ENCODE peak calls at places on chromosome 19, in six cellular contexts. D is upper lobe of left lung, A is fibroblast of mammary gland, W is tibial nerve, N is A549, Z is thoracic aorta. H is an unnamed sample.

GRCh38 chr19:1057185-1057857 is 9.6 kb upstream of the ARHGAP45 start:
- DNase-seq in D (no peak), A (peak; percentile 75), W (no peak), N (no peak), Z (no peak), H (peak; percentile 69)

GRCh38 chr19:54332149-54332548 is 6.8 kb downstream of the LILRA4 start:
- DNase-seq in D (no peak), A (no peak), W (no peak), N (no peak), Z (no peak), H (no peak)

GRCh38 chr19:43739836-43740235 is 14.9 kb downstream of the SMG9 start:
- DNase-seq in D (no peak), A (no peak), W (no peak), N (no peak), Z (no peak), H (no peak)

GRCh38 chr19:18657590-18658365 is 20.9 kb downstream of the KLHL26 start:
- DNase-seq in D (no peak), A (peak; percentile 82), W (peak; percentile 56), N (no peak), Z (peak; percentile 41), H (peak; percentile 81)

GRCh38 chr19:46840157-46840942 is 10.3 kb downstream of the AP2S1 start:
- DNase-seq in D (peak; percentile 55), A (peak; percentile 71), W (peak; percentile 28), N (no peak), Z (no peak), H (peak; percentile 81)

GRCh38 chr19:55440411-55441105 is 2.5 kb downstream of the SHISA7 start:
- DNase-seq in D (no peak), A (no peak), W (no peak), N (no peak), Z (no peak), H (no peak)

GRCh38 chr19:4295972-4296771 is 6.0 kb downstream of the TMIGD2 start:
- DNase-seq in D (no peak), A (no peak), W (no peak), N (no peak), Z (no peak), H (no peak)

GRCh38 chr19:40273469-40274360 is 11.4 kb downstream of the AKT2 start:
- DNase-seq in D (no peak), A (no peak), W (no peak), N (no peak), Z (no peak), H (no peak)

GRCh38 chr19:48489608-48490216 is 20.5 kb downstream of the CYTH2 start:
- DNase-seq in D (peak; percentile 85), A (peak; percentile 50), W (peak; percentile 64), N (peak; percentile 95), Z (no peak), H (peak; percentile 52)

GRCh38 chr19:35513231-35513974 is at the start of gene DMKN:
- DNase-seq in D (peak; percentile 44), A (peak; percentile 81), W (no peak), N (no peak), Z (no peak), H (peak; percentile 59)

GRCh38 chr19:18091217-18091608 is 4.5 kb upstream of the IL12RB1 start:
- DNase-seq in D (peak; percentile 88), A (no peak), W (peak; percentile 53), N (no peak), Z (no peak), H (no peak)

GRCh38 chr19:47111081-47111589 is 2.4 kb downstream of the ZC3H4 start:
- DNase-seq in D (peak; percentile 44), A (no peak), W (no peak), N (no peak), Z (no peak), H (no peak)

GRCh38 chr19:46015080-46015960 is 7.5 kb downstream of the PGLYRP1 start:
- DNase-seq in D (peak; percentile 92), A (peak; percentile 8), W (no peak), N (peak; percentile 72), Z (no peak), H (no peak)

GRCh38 chr19:1129535-1129934 is 25.7 kb downstream of the GPX4 start:
- DNase-seq in D (no peak), A (no peak), W (no peak), N (no peak), Z (no peak), H (no peak)

GRCh38 chr19:48196933-48197665 is 26.6 kb downstream of the ZSWIM9 start:
- DNase-seq in D (no peak), A (peak; percentile 20), W (no peak), N (no peak), Z (no peak), H (no peak)

GRCh38 chr19:49805822-49806612 is 7.1 kb downstream of the FUZ start:
- DNase-seq in D (no peak), A (no peak), W (no peak), N (no peak), Z (no peak), H (no peak)

GRCh38 chr19:34556500-34556899 is 74.9 kb downstream of the WTIP start:
- DNase-seq in D (no peak), A (peak; percentile 77), W (peak; percentile 12), N (no peak), Z (no peak), H (peak; percentile 63)

GRCh38 chr19:1590641-1591397 is 1.8 kb downstream of the MBD3 start:
- DNase-seq in D (no peak), A (peak; percentile 31), W (no peak), N (no peak), Z (no peak), H (no peak)

GRCh38 chr19:40613669-40614594 is 12.8 kb downstream of the LTBP4 start:
- DNase-seq in D (peak; percentile 87), A (peak; percentile 82), W (peak; percentile 85), N (peak; percentile 72), Z (no peak), H (peak; percentile 68)

GRCh38 chr19:2654585-2654861 is 48.0 kb downstream of the GNG7 start:
- DNase-seq in D (no peak), A (no peak), W (no peak), N (no peak), Z (no peak), H (no peak)
- H3K4me3 ChIP-seq in D (no peak overlapping the region), A (no peak overlapping the region), W (no peak overlapping the region), N (no peak overlapping the region), Z (no peak overlapping the region), H (no peak overlapping the region)

DNA sequence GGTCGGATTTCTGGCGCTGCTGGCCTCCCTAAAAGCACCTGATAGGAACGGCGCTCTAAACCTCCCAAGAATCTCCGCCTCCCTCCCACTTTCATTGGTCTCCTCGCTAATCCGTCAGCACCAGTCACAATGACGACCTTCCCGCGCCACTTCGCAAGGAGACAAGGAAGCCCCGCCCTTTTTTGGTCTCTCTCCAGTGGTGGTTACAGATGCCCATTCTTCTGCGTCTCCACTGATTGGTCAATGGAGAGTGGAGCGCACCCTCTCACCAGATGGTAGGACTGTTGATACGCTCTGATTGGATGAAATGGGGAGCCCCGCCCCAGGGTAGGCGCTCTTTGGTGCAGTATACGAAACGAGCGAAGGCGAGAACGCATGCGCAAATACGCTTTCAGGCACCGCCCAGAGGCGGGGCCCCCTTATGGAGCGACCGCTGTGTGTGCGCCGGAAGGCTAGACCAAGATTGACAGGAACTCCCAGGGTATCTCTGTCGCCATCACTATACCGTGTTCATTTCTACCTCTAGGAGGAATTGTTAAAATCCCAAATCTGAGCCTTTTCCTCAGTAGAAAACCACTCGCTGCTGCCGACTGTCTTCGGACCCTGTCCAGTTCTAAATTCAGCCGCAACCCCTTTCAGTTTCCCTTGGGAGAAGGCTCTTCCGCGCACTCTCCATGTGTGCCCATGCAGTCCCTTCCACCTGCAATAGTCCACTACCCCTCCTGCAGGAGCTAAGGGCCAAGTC is 617 bp upstream of the HNRNPL start:
- DNase-seq in D (peak; percentile 100), A (peak; percentile 100), W (peak; percentile 100), N (peak; percentile 100), Z (peak; percentile 100), H (peak; percentile 100)
- TF ChIP-seq CTCF in D (peak; percentile 47), A (no peak), W (peak; percentile 69), N (no peak), Z (peak; percentile 49), H (peak; percentile 32)

DNA sequence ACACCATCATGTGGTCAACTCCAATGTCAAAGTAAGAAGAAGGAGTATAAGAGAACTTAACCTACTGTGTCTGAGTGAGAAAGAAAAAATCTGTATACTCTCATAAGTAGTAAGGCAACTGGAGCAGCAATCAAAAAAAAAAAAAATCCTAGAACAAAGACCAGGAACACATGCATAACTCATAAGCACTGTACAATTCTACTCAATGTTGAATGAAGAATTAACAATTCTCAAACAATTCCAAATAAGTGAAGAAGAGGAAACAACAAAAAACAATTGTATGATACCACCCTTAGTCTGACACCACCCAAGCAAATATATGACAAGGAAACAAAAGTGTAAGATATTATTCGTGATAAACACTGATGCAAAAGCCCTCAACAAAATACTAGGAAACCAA is 24.6 kb downstream of the ZNF160 start:
- DNase-seq in D (no peak), A (no peak), W (no peak), N (no peak), Z (no peak), H (no peak)
- H3K4me3 ChIP-seq in D (no peak overlapping the region), A (no peak overlapping the region), W (no peak overlapping the region), N (no peak overlapping the region), Z (no peak overlapping the region), H (no peak overlapping the region)

DNA sequence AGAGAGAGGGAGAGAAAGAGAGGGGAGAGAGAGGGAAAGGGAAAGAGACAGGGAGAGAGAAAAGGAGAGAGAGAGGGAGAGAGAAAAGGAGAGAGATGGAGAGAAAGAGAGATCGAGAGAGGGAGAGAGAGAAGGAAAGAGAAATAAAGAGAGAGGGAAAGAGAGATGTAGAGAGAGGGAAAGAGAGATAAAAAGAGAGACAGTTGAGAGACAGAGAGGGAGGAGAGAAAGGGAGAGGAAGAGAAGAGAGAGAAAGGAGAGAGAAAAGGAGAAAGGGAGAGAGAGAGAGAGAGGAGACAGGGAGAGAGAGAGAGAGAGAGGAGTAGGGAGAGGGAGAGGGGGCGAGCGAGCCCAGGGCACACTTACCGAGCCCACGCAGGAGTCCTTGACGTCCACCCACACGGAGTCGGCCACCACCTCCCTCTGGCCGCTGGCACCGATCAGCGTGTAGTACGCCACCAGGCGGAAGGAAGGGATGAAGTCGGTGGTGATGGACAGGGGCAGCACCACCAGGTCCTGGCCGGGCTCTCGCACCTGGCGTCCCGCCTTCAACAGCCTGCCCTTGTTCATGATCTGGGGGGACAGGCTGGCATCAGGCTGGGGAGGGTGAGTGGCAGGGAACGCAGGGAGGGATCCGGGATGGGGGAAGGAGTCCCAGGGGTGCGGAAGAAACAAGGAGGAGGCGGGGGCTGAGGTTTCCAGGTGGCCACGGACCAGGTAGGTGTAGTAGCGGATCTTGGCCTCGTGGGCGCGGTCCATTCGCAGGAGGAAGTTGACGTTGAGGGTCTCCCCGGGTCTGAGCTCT is 10.0 kb downstream of the C3 start:
- DNase-seq in D (no peak), A (no peak), W (no peak), N (no peak), Z (no peak), H (no peak)
- TF ChIP-seq CTCF in D (no peak), A (no peak), W (no peak), N (no peak), Z (no peak), H (no peak)